ENCODE peak calls at places on chromosomes 2 and 18, in ten cellular contexts. N is HCT116; Q is GM10248; B is body of pancreas; E is endothelial cell; K is heart left ventricle; D is transverse colon; M is foreskin fibroblast; L is BE2C; A is CD4-positive, alpha-beta T cell. S is an unnamed sample.

GRCh38 chr2:121049141-121049540 is 235.9 kb downstream of the TFCP2L1 start:
- DNase-seq in A (no peak), Q (no peak), N (no peak), D (no peak), B (no peak), M (no peak), E (no peak), K (no peak), L (no peak), S (no peak)

GRCh38 chr2:43080626-43081025 is 145.8 kb downstream of the ZFP36L2 start:
- DNase-seq in M (no peak), E (no peak), K (no peak), A (no peak), B (no peak), N (no peak), Q (no peak), L (peak), D (no peak), S (no peak)

GRCh38 chr2:222993920-222994650 is 57.9 kb upstream of the KCNE4 start:
- DNase-seq in N (no peak), K (peak), M (peak), E (no peak), L (peak), B (peak), D (peak), Q (no peak), A (no peak), S (no peak)

GRCh38 chr2:235279965-235280364 is 213.9 kb upstream of the AGAP1 start:
- DNase-seq in A (no peak), L (no peak), N (no peak), K (no peak), M (no peak), D (no peak), Q (no peak), B (no peak), E (no peak), S (no peak)

GRCh38 chr18:54557958-54558357 is 33.1 kb upstream of the DYNAP start:
- DNase-seq in K (no peak), M (no peak), D (no peak), L (no peak), N (no peak), A (no peak), B (no peak), E (no peak), Q (no peak), S (no peak)

GRCh38 chr2:156399224-156399949 is 36.8 kb upstream of the GPD2 start:
- DNase-seq in A (no peak), Q (no peak), N (no peak), B (peak), M (peak), L (no peak), E (no peak), K (no peak), D (no peak), S (peak)

GRCh38 chr18:33282709-33283333 is 157.7 kb downstream of the CCDC178 start:
- DNase-seq in E (no peak), L (no peak), Q (no peak), M (no peak), A (no peak), D (no peak), N (no peak), B (peak), K (peak), S (no peak)

GRCh38 chr2:193267496-193268002 is 1072.8 kb upstream of the TMEFF2 start:
- DNase-seq in Q (no peak), M (no peak), E (no peak), D (no peak), N (no peak), A (no peak), B (no peak), L (no peak), K (no peak), S (no peak)

GRCh38 chr2:129191530-129191929 is 787.9 kb upstream of the RAB6C start:
- DNase-seq in E (no peak), B (no peak), Q (no peak), K (no peak), A (no peak), D (no peak), N (no peak), L (no peak), M (no peak), S (peak)

GRCh38 chr2:72924353-72925240 is 7.3 kb downstream of the EMX1 start:
- DNase-seq in E (no peak), L (no peak), B (no peak), D (no peak), M (no peak), Q (no peak), N (no peak), K (peak), A (no peak), S (no peak)

GRCh38 chr2:66538291-66538690 is 103.4 kb downstream of the MEIS1 start:
- DNase-seq in D (no peak), K (no peak), B (no peak), A (no peak), M (peak), Q (no peak), N (no peak), L (no peak), E (no peak), S (peak)

GRCh38 chr18:3044931-3045698 is 32.2 kb upstream of the LPIN2 start:
- DNase-seq in E (no peak), M (no peak), B (peak), N (no peak), Q (no peak), A (no peak), L (peak), K (no peak), D (peak), S (peak)

GRCh38 chr2:134120160-134120717 is 133.6 kb upstream of the MGAT5 start:
- DNase-seq in A (peak), Q (no peak), N (no peak), L (no peak), B (no peak), M (no peak), D (no peak), E (peak), K (peak), S (no peak)

GRCh38 chr2:134119672-134120159 is 134.2 kb upstream of the MGAT5 start:
- DNase-seq in N (peak), A (peak), K (peak), E (peak), Q (peak), M (peak), D (peak), L (peak), B (peak), S (peak)

GRCh38 chr2:134124047-134124753 is 129.7 kb upstream of the MGAT5 start:
- DNase-seq in M (no peak), L (peak), A (no peak), Q (no peak), D (peak), K (no peak), N (no peak), E (no peak), B (peak), S (no peak)

GRCh38 chr2:134120718-134121630 is 132.9 kb upstream of the MGAT5 start:
- DNase-seq in L (peak), A (peak), E (peak), K (peak), D (peak), M (peak), B (peak), Q (peak), N (no peak), S (peak)

GRCh38 chr2:134122610-134123009 is 131.3 kb upstream of the MGAT5 start:
- DNase-seq in K (no peak), B (peak), Q (no peak), L (no peak), M (no peak), N (no peak), A (peak), E (no peak), D (no peak), S (no peak)
- TF ChIP-seq CTCF in K (no peak), B (peak), Q (no peak), L (no peak), M (no peak), N (no peak), A (no peak), E (no peak), D (no peak), S (peak)

GRCh38 chr18:57910817-57911216 is 107.7 kb upstream of the ATP8B1 start:
- DNase-seq in D (no peak), N (no peak), M (no peak), B (no peak), K (no peak), Q (peak), L (peak), E (peak), A (no peak), S (no peak)
- TF ChIP-seq CTCF in D (no peak), N (no peak), M (peak), B (no peak), K (no peak), Q (peak), L (peak), E (peak), A (no peak), S (peak)

GRCh38 chr2:154689158-154689557 is 9.3 kb upstream of the KCNJ3 start:
- DNase-seq in M (no peak), L (no peak), K (no peak), B (no peak), N (no peak), Q (no peak), A (no peak), D (no peak), E (no peak), S (no peak)

GRCh38 chr2:154681741-154682140 is 16.8 kb upstream of the KCNJ3 start:
- DNase-seq in Q (no peak), D (no peak), M (no peak), L (no peak), A (no peak), N (no peak), E (no peak), B (no peak), K (no peak), S (no peak)

GRCh38 chr2:154688373-154688772 is 10.1 kb upstream of the KCNJ3 start:
- DNase-seq in E (no peak), D (no peak), A (no peak), N (no peak), Q (no peak), L (no peak), B (no peak), K (no peak), M (no peak), S (no peak)

GRCh38 chr2:154686162-154686561 is 12.3 kb upstream of the KCNJ3 start:
- DNase-seq in A (no peak), B (no peak), E (no peak), N (no peak), Q (no peak), D (no peak), L (no peak), K (no peak), M (no peak), S (no peak)
- TF ChIP-seq CTCF in A (no peak), B (no peak), E (no peak), N (peak), Q (no peak), D (no peak), L (no peak), K (no peak), M (no peak), S (no peak)

GRCh38 chr2:172974762-172975161 is 100.9 kb upstream of the MAP3K20 start:
- DNase-seq in A (no peak), K (no peak), B (no peak), L (no peak), D (no peak), M (no peak), Q (no peak), N (no peak), E (no peak), S (no peak)

GRCh38 chr2:172970660-172971059 is 105.0 kb upstream of the MAP3K20 start:
- DNase-seq in K (no peak), E (no peak), N (no peak), A (peak), B (no peak), D (no peak), L (no peak), Q (no peak), M (no peak), S (peak)

GRCh38 chr2:172969171-172969570 is 106.5 kb upstream of the MAP3K20 start:
- DNase-seq in E (no peak), N (no peak), L (no peak), K (no peak), M (no peak), D (no peak), Q (no peak), A (no peak), B (no peak), S (no peak)

GRCh38 chr2:172969609-172970008 is 106.0 kb upstream of the MAP3K20 start:
- DNase-seq in N (no peak), Q (no peak), D (no peak), E (no peak), L (no peak), K (no peak), B (no peak), A (no peak), M (no peak), S (peak)

DNA sequence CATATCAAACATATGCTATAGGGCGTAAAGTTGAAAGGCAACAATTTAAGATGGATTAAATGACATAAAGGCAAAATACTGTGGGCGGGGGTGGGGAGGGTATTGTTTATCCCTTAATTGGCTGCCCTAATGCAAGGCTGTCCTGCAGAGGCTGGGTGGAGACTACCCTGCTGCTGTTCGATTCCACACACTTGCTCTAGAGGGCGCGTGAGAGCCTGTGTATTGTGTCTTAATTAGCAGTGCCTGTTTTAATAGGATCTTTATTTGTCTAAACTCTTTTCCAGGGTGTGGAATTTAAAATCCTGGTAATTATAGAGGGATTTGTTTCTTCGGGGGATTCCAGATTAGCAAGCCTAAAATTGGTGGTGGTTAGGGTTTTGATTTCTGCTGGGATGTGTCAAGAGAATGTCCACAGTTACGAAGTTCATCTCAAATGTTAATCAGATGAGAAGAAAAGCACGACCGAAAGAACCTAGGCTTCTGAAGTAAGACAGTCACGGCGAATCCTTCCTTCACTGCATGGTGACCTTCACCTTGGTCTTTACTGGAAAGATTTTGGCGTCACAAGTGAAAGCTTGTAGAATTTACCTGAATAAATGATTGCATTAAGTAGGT is 103.5 kb upstream of the MAP3K20 start:
- DNase-seq in K (no peak), L (peak), M (peak), D (peak), B (peak), Q (peak), N (peak), E (peak), A (no peak), S (peak)
- TF ChIP-seq CTCF in K (peak), L (peak), M (peak), D (peak), B (peak), Q (peak), N (peak), E (peak), A (peak), S (peak)

S was measured in mammary epithelial cell.